ENCODE peak calls at places on chromosomes 3 and 15, in five cellular contexts. One of them, this sample, is unnamed.

GRCh38 chr3:10164546-10165393 is at the start of gene IRAK2:
- DNase-seq in NCI-H1105: no peak
- DNase-seq in lung: peak
- DNase-seq in T-helper 1 cell: peak
- DNase-seq in SK-N-SH: peak
- DNase-seq in this sample: peak

GRCh38 chr3:83321457-83321856 is 1560.0 kb upstream of the GBE1 start:
- DNase-seq in NCI-H1105: no peak
- DNase-seq in lung: no peak
- DNase-seq in T-helper 1 cell: no peak
- DNase-seq in SK-N-SH: no peak
- DNase-seq in this sample: no peak

GRCh38 chr15:71817351-71817750 is 7.0 kb downstream of the NR2E3 start:
- DNase-seq in NCI-H1105: no peak
- DNase-seq in lung: no peak
- DNase-seq in T-helper 1 cell: no peak
- DNase-seq in SK-N-SH: no peak
- DNase-seq in this sample: no peak

GRCh38 chr3:42867138-42867537 is 8.5 kb downstream of the CYP8B1 start:
- DNase-seq in NCI-H1105: no peak
- DNase-seq in lung: no peak
- DNase-seq in T-helper 1 cell: no peak
- DNase-seq in SK-N-SH: no peak
- DNase-seq in this sample: no peak

GRCh38 chr3:190303887-190304286 is 18.4 kb downstream of the CLDN1 start:
- DNase-seq in NCI-H1105: no peak
- DNase-seq in lung: no peak
- DNase-seq in T-helper 1 cell: no peak
- DNase-seq in SK-N-SH: no peak
- DNase-seq in this sample: no peak

GRCh38 chr3:149581681-149582349 is 76.0 kb downstream of the WWTR1 start:
- DNase-seq in NCI-H1105: no peak
- DNase-seq in lung: peak
- DNase-seq in T-helper 1 cell: no peak
- DNase-seq in SK-N-SH: no peak
- DNase-seq in this sample: no peak

GRCh38 chr3:148036331-148036881 is 627.2 kb downstream of the ZIC1 start:
- DNase-seq in NCI-H1105: peak
- DNase-seq in lung: no peak
- DNase-seq in T-helper 1 cell: no peak
- DNase-seq in SK-N-SH: no peak
- DNase-seq in this sample: no peak

GRCh38 chr3:50237133-50237651 is 1.2 kb downstream of the GNAI2 start:
- DNase-seq in NCI-H1105: no peak
- DNase-seq in lung: peak
- DNase-seq in T-helper 1 cell: peak
- DNase-seq in SK-N-SH: peak
- DNase-seq in this sample: peak

GRCh38 chr3:171446801-171447578 is 13.2 kb downstream of the TNIK start:
- DNase-seq in NCI-H1105: no peak
- DNase-seq in lung: no peak
- DNase-seq in T-helper 1 cell: no peak
- DNase-seq in SK-N-SH: no peak
- DNase-seq in this sample: no peak

GRCh38 chr3:49642708-49643145 is 31.4 kb upstream of the APEH start:
- DNase-seq in NCI-H1105: no peak
- DNase-seq in lung: no peak
- DNase-seq in T-helper 1 cell: no peak
- DNase-seq in SK-N-SH: no peak
- DNase-seq in this sample: no peak

GRCh38 chr15:89030311-89030710 is 57.9 kb upstream of the ABHD2 start:
- DNase-seq in NCI-H1105: no peak
- DNase-seq in lung: no peak
- DNase-seq in T-helper 1 cell: no peak
- DNase-seq in SK-N-SH: no peak
- DNase-seq in this sample: no peak

GRCh38 chr15:71124937-71125755 is 9.9 kb downstream of the THSD4 start:
- DNase-seq in NCI-H1105: no peak
- DNase-seq in lung: no peak
- DNase-seq in T-helper 1 cell: no peak
- DNase-seq in SK-N-SH: no peak
- DNase-seq in this sample: no peak

GRCh38 chr15:25862087-25862468 is 1.0 kb downstream of the ATP10A start:
- DNase-seq in NCI-H1105: no peak
- DNase-seq in lung: no peak
- DNase-seq in T-helper 1 cell: peak
- DNase-seq in SK-N-SH: no peak
- DNase-seq in this sample: no peak

GRCh38 chr15:65310431-65311137 is 6.1 kb downstream of the RNU5B-1 start:
- DNase-seq in NCI-H1105: no peak
- DNase-seq in lung: no peak
- DNase-seq in T-helper 1 cell: no peak
- DNase-seq in SK-N-SH: no peak
- DNase-seq in this sample: no peak

GRCh38 chr15:66921319-66921718 is 144.1 kb upstream of the SMAD3 start:
- DNase-seq in NCI-H1105: no peak
- DNase-seq in lung: no peak
- DNase-seq in T-helper 1 cell: no peak
- DNase-seq in SK-N-SH: no peak
- DNase-seq in this sample: no peak